ENCODE peak calls at places on chromosome 16, in four cellular contexts. I is HepG2, Z is H1, A is K562. K is an unnamed sample.

GRCh38 chr16:47779201-47780016 is 318.3 kb downstream of the PHKB start:
- DNase-seq in I (no peak), A (peak), Z (no peak), K (no peak)

GRCh38 chr16:9077001-9077809 is 14.2 kb upstream of the HAPSTR1 start:
- DNase-seq in I (peak), Z (no peak), A (no peak), K (peak)

GRCh38 chr16:907819-908218 is 63.0 kb downstream of the LMF1 start:
- DNase-seq in A (no peak), I (no peak), Z (no peak), K (no peak)

GRCh38 chr16:20084624-20085226 is 11.0 kb upstream of the GPR139 start:
- DNase-seq in Z (no peak), I (peak), A (peak), K (peak)

GRCh38 chr16:79598341-79599181 is 2.0 kb downstream of the MAF start:
- DNase-seq in I (no peak), Z (peak), A (no peak), K (peak)

GRCh38 chr16:14632693-14633569 is at the start of gene BFAR:
- DNase-seq in I (peak), A (peak), Z (peak), K (peak)

GRCh38 chr16:57889960-57890751 is 80.8 kb downstream of the CNGB1 start:
- DNase-seq in A (no peak), Z (no peak), I (no peak), K (no peak)

GRCh38 chr16:71383054-71383773 is 24.7 kb downstream of the CALB2 start:
- DNase-seq in Z (no peak), I (no peak), A (no peak), K (no peak)

GRCh38 chr16:88761143-88761534 is 23.9 kb downstream of the PIEZO1 start:
- DNase-seq in A (no peak), Z (no peak), I (no peak), K (no peak)

GRCh38 chr16:73610605-73611177 is 562.8 kb upstream of the ZFHX3 start:
- DNase-seq in I (no peak), A (no peak), Z (no peak), K (no peak)
- TF ChIP-seq MAFK in I (no peak), A (no peak), Z (no peak), K (no peak)

GRCh38 chr16:54239441-54239840 is 47.1 kb downstream of the IRX3 start:
- DNase-seq in A (no peak), I (no peak), Z (no peak), K (no peak)

GRCh38 chr16:54242199-54242598 is 44.4 kb downstream of the IRX3 start:
- DNase-seq in Z (peak), I (peak), A (peak), K (peak)

GRCh38 chr16:54240180-54241125 is 46.1 kb downstream of the IRX3 start:
- DNase-seq in A (no peak), Z (no peak), I (no peak), K (no peak)

GRCh38 chr16:54244061-54244886 is 42.3 kb downstream of the IRX3 start:
- DNase-seq in Z (no peak), A (peak), I (peak), K (no peak)

GRCh38 chr16:54241525-54241924 is 45.1 kb downstream of the IRX3 start:
- DNase-seq in Z (no peak), I (no peak), A (no peak), K (no peak)
- TF ChIP-seq HDAC2 in Z (no peak), I (no peak), A (no peak), K (no peak)

DNA sequence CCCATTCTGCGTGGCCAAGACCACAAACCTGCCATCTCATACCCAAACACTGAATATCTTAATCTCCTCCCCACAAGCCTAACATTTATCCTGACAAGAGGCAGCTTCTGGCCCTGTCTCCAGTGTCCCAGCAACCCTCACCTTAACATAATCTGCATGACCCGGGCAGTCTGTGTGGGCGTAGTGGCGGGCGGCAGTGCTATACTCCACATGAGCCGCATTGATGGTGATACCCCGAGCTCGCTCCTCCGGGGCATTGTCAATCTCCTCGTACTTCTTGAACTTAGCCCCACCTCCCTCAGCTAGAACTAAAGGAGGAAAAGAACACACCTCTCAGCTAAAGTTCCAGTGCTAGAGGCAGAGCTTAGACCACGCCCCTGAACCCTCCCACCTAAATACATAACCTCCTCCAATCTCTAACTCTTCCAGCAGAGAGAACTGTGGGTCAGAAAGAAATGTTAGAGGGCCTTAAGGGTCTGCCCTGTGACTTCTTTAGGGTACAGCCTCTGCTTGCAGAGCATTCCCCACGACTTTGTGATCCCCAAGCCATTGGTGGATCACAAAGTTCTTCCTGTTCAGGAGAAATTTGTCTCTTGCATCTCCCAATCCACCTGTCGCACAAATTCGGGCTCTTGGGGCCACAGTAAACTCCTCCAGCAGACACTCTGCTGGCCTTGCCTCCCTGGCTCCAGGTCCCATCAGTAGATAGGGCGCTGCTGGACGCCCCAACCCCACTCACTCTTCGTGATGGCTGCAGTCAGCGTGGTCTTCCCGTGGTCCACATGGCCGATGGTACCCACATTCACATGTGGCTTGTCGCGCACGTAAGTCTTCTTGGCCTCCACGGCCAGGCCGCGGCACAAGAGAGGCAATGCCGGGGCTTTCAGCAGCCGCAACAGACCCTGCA is 722 bp downstream of the TUFM start:
- DNase-seq in Z (peak), I (peak), A (peak), K (peak)
- TF ChIP-seq MAFK in Z (no peak), I (no peak), A (no peak), K (no peak)

GRCh38 chr16:30003670-30004423 is 7.0 kb downstream of the DOC2A start:
- DNase-seq in I (no peak), A (no peak), Z (no peak), K (no peak)

GRCh38 chr16:30002614-30003346 is 6.7 kb downstream of the INO80E start:
- DNase-seq in A (no peak), I (no peak), Z (no peak), K (no peak)

GRCh38 chr16:30004811-30005242 is 6.0 kb downstream of the DOC2A start:
- DNase-seq in A (no peak), Z (no peak), I (no peak), K (no peak)

GRCh38 chr16:30005341-30006094 is 5.3 kb downstream of the DOC2A start:
- DNase-seq in Z (no peak), A (peak), I (peak), K (peak)

GRCh38 chr16:30004424-30004776 is 6.4 kb downstream of the DOC2A start:
- DNase-seq in Z (no peak), I (no peak), A (no peak), K (no peak)
- TF ChIP-seq HDAC2 in Z (no peak), I (no peak), A (no peak), K (no peak)

K was measured in A549.